ENCODE peak calls at places on chromosome 2, in five cellular contexts. P, N, B, C and U are unnamed samples.

GRCh38 chr2:55859875-55860274 is 63.7 kb downstream of the EFEMP1 start:
- DNase-seq in P (no peak), N (no peak), B (no peak), C (no peak), U (no peak)

GRCh38 chr2:69238449-69239031 is 148.5 kb downstream of the GFPT1 start:
- DNase-seq in P (peak; percentile 95), N (no peak), B (no peak), C (no peak), U (no peak)

GRCh38 chr2:223613017-223613950 is 11.1 kb upstream of the SCG2 start:
- DNase-seq in P (peak; percentile 99), N (peak; percentile 95), B (peak; percentile 66), C (peak; percentile 87), U (no peak)

GRCh38 chr2:113167115-113167932 is 6.4 kb upstream of the PSD4 start:
- DNase-seq in P (no peak), N (no peak), B (no peak), C (no peak), U (no peak)

GRCh38 chr2:164275659-164276058 is 345.6 kb downstream of the GRB14 start:
- DNase-seq in P (no peak), N (no peak), B (no peak), C (no peak), U (no peak)

GRCh38 chr2:101717041-101717817 is 19.7 kb downstream of the MAP4K4 start:
- DNase-seq in P (no peak), N (no peak), B (no peak), C (no peak), U (no peak)

GRCh38 chr2:148914463-148914862 is 39.4 kb downstream of the KIF5C start:
- DNase-seq in P (no peak), N (peak; percentile 72), B (no peak), C (no peak), U (no peak)

GRCh38 chr2:197628043-197628500 is 47.3 kb downstream of the RFTN2 start:
- DNase-seq in P (peak; percentile 40), N (no peak), B (peak; percentile 19), C (no peak), U (no peak)

GRCh38 chr2:238231251-238231793 is 8.5 kb downstream of the HES6 start:
- DNase-seq in P (peak; percentile 44), N (peak; percentile 94), B (peak; percentile 69), C (no peak), U (peak; percentile 85)

GRCh38 chr2:42848726-42849290 is 56.4 kb upstream of the HAAO start:
- DNase-seq in P (no peak), N (no peak), B (no peak), C (peak; percentile 55), U (no peak)

GRCh38 chr2:233251306-233252116 is at the start of gene ATG16L1:
- DNase-seq in P (peak; percentile 94), N (peak; percentile 98), B (peak; percentile 93), C (peak; percentile 96), U (peak; percentile 97)
- TF ChIP-seq POLR2A in P (peak; percentile 74), N (peak; percentile 53), B (peak; percentile 71), C (peak; percentile 23), U (peak; percentile 82)

DNA sequence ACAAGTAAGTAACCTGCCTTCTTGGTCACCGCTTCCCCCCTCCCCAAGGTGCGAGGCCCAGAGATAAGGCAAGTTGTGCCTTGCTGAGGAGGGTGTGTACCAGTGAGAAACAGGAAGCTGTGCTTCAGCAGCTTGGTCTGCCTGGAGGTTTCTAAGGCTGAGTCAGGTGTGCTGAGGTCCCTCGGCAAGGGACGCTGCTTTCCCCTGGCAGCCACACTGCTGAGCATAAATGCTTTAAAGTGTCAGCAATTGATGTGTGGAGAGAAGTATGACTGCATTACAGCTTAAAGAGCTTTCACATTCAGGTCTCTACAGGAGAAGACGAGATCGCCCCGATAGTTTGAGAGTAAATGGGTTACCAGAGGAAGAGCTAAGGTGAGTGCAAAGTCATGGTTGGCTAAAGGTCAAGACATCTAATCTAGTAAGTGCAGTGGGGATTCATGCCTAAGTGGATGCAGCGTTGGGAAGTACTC is 86.9 kb downstream of the LIMS1 start:
- DNase-seq in P (peak; percentile 46), N (no peak), B (peak; percentile 31), C (no peak), U (peak; percentile 64)
- TF ChIP-seq POLR2A in P (no peak), N (no peak), B (no peak), C (no peak), U (no peak)

GRCh38 chr2:38076250-38076709 is 329 bp upstream of the CYP1B1 start:
- DNase-seq in P (peak; percentile 68), N (no peak), B (peak; percentile 75), C (peak; percentile 86), U (peak; percentile 53)
- TF ChIP-seq POLR2A in P (no peak), N (no peak), B (no peak), C (no peak), U (no peak)

GRCh38 chr2:73212098-73212447 is 2.0 kb upstream of the SMYD5 start:
- DNase-seq in P (no peak), N (no peak), B (no peak), C (no peak), U (no peak)

GRCh38 chr2:73217160-73217559 is 3.1 kb downstream of the SMYD5 start:
- DNase-seq in P (no peak), N (no peak), B (no peak), C (no peak), U (no peak)

GRCh38 chr2:73215254-73215653 is 1.2 kb downstream of the SMYD5 start:
- DNase-seq in P (no peak), N (no peak), B (no peak), C (no peak), U (no peak)

GRCh38 chr2:73212448-73213176 is 1.4 kb upstream of the SMYD5 start:
- DNase-seq in P (peak; percentile 87), N (no peak), B (peak; percentile 26), C (no peak), U (peak; percentile 81)

DNA sequence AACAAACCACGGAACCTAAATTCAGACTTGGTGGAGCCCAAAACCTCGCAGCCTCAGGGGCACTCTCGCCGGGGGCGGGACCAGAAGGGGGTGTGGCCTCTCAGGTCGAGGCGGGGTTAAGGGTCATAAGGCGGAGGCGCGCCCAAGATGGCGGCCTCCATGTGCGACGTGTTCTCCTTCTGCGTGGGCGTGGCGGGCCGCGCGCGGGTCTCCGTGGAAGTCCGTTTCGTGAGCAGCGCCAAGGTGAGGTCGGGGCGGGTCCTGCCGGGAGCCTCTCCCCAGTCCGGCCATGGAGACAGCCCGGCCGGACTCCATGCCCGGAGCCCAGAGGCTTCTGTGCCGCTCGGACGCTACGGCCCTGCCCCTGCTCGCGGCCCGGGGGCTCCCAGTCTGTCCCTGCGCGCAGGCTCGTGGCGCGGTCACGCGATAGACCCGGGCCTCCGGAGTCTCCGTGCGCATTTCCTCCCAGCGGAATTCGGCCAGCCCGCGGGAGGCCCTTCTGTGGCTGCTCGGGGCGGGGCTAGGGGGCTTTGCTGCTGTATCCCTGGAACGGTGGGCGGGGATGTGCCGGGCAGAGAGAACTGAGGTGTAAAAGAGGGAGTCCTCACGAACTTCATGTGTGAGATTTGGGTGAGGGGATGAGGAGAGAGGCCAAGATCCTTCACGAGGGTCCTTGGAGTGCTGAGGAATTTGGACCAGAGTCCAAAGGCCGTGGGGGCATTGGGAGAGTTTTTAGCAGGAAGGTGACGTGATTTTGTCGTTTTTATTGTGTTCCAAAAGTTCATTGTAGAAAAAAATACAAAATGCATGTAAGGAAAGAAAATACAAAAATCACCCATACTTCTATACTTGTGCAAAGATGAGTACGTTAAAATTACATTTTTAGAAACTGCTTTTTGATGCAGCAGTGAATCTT is at the start of gene SMYD5:
- DNase-seq in P (peak; percentile 72), N (peak; percentile 96), B (peak; percentile 67), C (peak; percentile 93), U (peak; percentile 90)
- TF ChIP-seq POLR2A in P (peak; percentile 88), N (no peak), B (no peak), C (no peak), U (peak; percentile 48)

GRCh38 chr2:115946341-115946740 is 1503.9 kb downstream of the DPP10 start:
- DNase-seq in P (no peak), N (no peak), B (no peak), C (no peak), U (no peak)

GRCh38 chr2:115946891-115947290 is 1504.5 kb downstream of the DPP10 start:
- DNase-seq in P (no peak), N (no peak), B (no peak), C (no peak), U (no peak)
- TF ChIP-seq POLR2A in P (no peak), N (no peak), B (no peak), C (no peak), U (no peak)

GRCh38 chr2:119006441-119006840 is 64.4 kb downstream of the MARCO start:
- DNase-seq in P (no peak), N (no peak), B (no peak), C (peak; percentile 61), U (no peak)

GRCh38 chr2:119005081-119005480 is 63.1 kb downstream of the MARCO start:
- DNase-seq in P (no peak), N (no peak), B (peak; percentile 12), C (peak; percentile 40), U (no peak)

GRCh38 chr2:119008108-119008507 is 66.1 kb downstream of the MARCO start:
- DNase-seq in P (no peak), N (no peak), B (no peak), C (peak; percentile 7), U (no peak)

GRCh38 chr2:119004602-119005001 is 62.6 kb downstream of the MARCO start:
- DNase-seq in P (no peak), N (no peak), B (peak; percentile 3), C (peak; percentile 38), U (no peak)

GRCh38 chr2:119005565-119005964 is 63.6 kb downstream of the MARCO start:
- DNase-seq in P (no peak), N (no peak), B (peak; percentile 3), C (peak; percentile 62), U (no peak)
- TF ChIP-seq POLR2A in P (no peak), N (no peak), B (no peak), C (no peak), U (no peak)

GRCh38 chr2:28870146-28870891 is at the start of gene TRMT61B:
- DNase-seq in P (peak; percentile 93), N (peak; percentile 97), B (peak; percentile 90), C (peak; percentile 95), U (peak; percentile 97)
- TF ChIP-seq POLR2A in P (peak; percentile 67), N (no peak), B (peak; percentile 41), C (no peak), U (peak; percentile 94)

GRCh38 chr2:86223098-86223681 is 23.9 kb downstream of the MRPL35 start:
- DNase-seq in P (peak; percentile 50), N (no peak), B (no peak), C (no peak), U (no peak)
- TF ChIP-seq POLR2A in P (no peak), N (no peak), B (no peak), C (no peak), U (no peak)

DNA sequence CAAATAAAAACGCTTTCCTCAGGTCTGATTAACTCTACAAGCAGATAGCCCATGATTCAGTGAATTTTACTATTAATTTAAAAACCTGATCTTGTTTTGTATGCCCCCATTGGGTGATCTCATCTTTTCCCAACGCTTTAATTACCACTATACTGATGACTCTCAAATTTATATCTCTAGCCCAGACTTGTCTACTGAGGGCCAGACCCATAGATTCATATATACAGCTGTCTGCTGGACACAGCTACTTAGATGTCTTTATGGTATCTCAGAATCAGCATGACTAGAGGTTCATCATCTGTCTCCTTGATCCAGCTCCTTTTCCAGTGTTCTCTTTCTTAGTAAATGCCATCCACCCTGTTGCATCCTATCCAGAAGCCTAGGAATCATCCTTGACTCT is 33.8 kb downstream of the TAF1B start:
- DNase-seq in P (no peak), N (no peak), B (no peak), C (no peak), U (no peak)
- TF ChIP-seq POLR2A in P (no peak), N (no peak), B (no peak), C (no peak), U (no peak)